ENCODE peak calls at places on chromosomes 12 and 14, in ten cellular contexts. M, X, G, E, Z, T, F, R, B and P are unnamed samples.

GRCh38 chr12:53068811-53069585 is 10.2 kb downstream of the SPRYD3 start:
- DNase-seq in T (no peak), R (peak), E (no peak), G (peak), M (no peak), Z (no peak), B (no peak), F (no peak), X (no peak), P (no peak)

GRCh38 chr14:67571275-67571990 is 28.6 kb downstream of the PIGH start:
- DNase-seq in F (peak), E (peak), M (peak), X (peak), Z (no peak), T (peak), G (peak), R (peak), B (peak), P (peak)

GRCh38 chr12:52191841-52192791 is at the start of gene KRT80:
- DNase-seq in X (no peak), M (peak), B (peak), R (peak), T (peak), G (no peak), F (peak), Z (peak), E (peak), P (peak)

GRCh38 chr12:122851820-122852219 is 16.6 kb downstream of the HIP1R start:
- DNase-seq in T (no peak), M (peak), Z (no peak), E (no peak), B (peak), F (no peak), G (no peak), R (no peak), X (no peak), P (no peak)

GRCh38 chr12:96108321-96108720 is 72.9 kb upstream of the LTA4H start:
- DNase-seq in Z (no peak), E (no peak), G (no peak), F (no peak), B (peak), M (no peak), T (peak), X (peak), R (no peak), P (no peak)

GRCh38 chr12:68036642-68037041 is 47.4 kb downstream of the IFNG-AS1 start:
- DNase-seq in F (no peak), Z (no peak), R (no peak), T (no peak), X (no peak), G (peak), B (no peak), M (no peak), E (no peak), P (no peak)

GRCh38 chr12:110349521-110350151 is 53.9 kb downstream of the ANAPC7 start:
- DNase-seq in G (no peak), X (no peak), B (peak), Z (no peak), T (no peak), F (no peak), M (no peak), E (no peak), R (no peak), P (no peak)

GRCh38 chr14:74402264-74403251 is 23.5 kb downstream of the SYNDIG1L start:
- DNase-seq in Z (peak), F (no peak), B (no peak), T (no peak), M (no peak), G (no peak), E (no peak), X (no peak), R (no peak), P (no peak)

GRCh38 chr12:99745895-99746294 is 98.3 kb downstream of the GARIN6 start:
- DNase-seq in M (no peak), B (no peak), R (no peak), E (no peak), G (no peak), X (no peak), Z (no peak), F (no peak), T (no peak), P (no peak)

GRCh38 chr14:68941820-68942219 is 37.3 kb downstream of the ACTN1 start:
- DNase-seq in M (peak), R (no peak), F (no peak), B (no peak), T (peak), E (no peak), X (peak), Z (peak), G (no peak), P (peak)

GRCh38 chr14:63269561-63270225 is 49.0 kb downstream of the GPHB5 start:
- DNase-seq in B (no peak), G (no peak), Z (no peak), T (no peak), E (no peak), M (no peak), X (no peak), R (no peak), F (no peak), P (no peak)

GRCh38 chr12:111692575-111693210 is 6.8 kb downstream of the ACAD10 start:
- DNase-seq in T (no peak), E (no peak), G (no peak), Z (no peak), R (no peak), F (no peak), X (peak), M (peak), B (no peak), P (no peak)

GRCh38 chr14:54667764-54668163 is 100.8 kb downstream of the SAMD4A start:
- DNase-seq in X (no peak), M (no peak), Z (no peak), G (no peak), R (no peak), B (no peak), E (no peak), F (no peak), T (no peak), P (no peak)

GRCh38 chr14:29310757-29311156 is 544.2 kb downstream of the FOXG1 start:
- DNase-seq in Z (no peak), M (peak), E (no peak), B (no peak), T (no peak), R (no peak), F (no peak), X (no peak), G (no peak), P (no peak)

GRCh38 chr14:22540286-22540685 is 48.7 kb downstream of the DAD1 start:
- DNase-seq in Z (no peak), E (no peak), B (no peak), T (no peak), F (no peak), X (no peak), R (no peak), M (no peak), G (no peak), P (no peak)

GRCh38 chr14:22544406-22544805 is 44.6 kb downstream of the DAD1 start:
- DNase-seq in X (no peak), F (no peak), R (no peak), T (no peak), B (no peak), M (no peak), E (no peak), Z (no peak), G (no peak), P (no peak)

GRCh38 chr14:22540811-22541360 is 48.1 kb downstream of the DAD1 start:
- DNase-seq in M (no peak), T (no peak), X (no peak), R (no peak), E (no peak), B (no peak), G (no peak), Z (no peak), F (no peak), P (no peak)

GRCh38 chr14:22541721-22542120 is 47.3 kb downstream of the DAD1 start:
- DNase-seq in E (no peak), X (no peak), Z (no peak), F (no peak), G (no peak), B (no peak), M (no peak), T (no peak), R (no peak), P (no peak)

GRCh38 chr14:22542360-22542759 is 46.7 kb downstream of the DAD1 start:
- DNase-seq in T (no peak), G (no peak), R (no peak), B (no peak), M (no peak), E (no peak), X (no peak), Z (no peak), F (no peak), P (no peak)
- H3K27ac ChIP-seq in T (no peak), G (peak), R (no peak), B (no peak), M (no peak), E (no peak), X (no peak), Z (no peak), F (no peak), P (no peak)

DNA sequence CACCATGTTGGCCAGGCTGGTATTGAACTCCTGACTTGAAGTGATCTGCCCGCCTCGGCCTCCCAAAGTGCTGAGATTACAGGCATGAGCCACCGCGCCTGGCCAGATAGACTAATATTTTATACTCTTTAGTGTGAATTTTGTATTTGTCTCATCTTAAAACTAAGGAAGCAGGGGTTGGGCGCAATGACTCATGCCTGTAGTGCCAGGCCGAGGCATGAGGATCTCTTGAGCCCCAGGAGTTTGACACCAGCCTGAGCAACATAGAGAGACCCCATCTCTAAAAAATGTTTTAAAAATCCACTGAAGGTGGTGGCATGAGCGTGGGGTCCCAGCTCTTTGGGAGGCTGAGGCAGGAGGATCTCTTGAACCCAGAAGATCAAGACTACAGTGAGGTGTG is 9.0 kb downstream of the DYNC1H1 start:
- DNase-seq in M (no peak), F (no peak), G (no peak), X (no peak), E (no peak), B (no peak), Z (no peak), T (no peak), R (no peak), P (no peak)
- H3K27ac ChIP-seq in M (peak), F (peak), G (no peak), X (no peak), E (peak), B (no peak), Z (peak), T (peak), R (peak), P (no peak)

DNA sequence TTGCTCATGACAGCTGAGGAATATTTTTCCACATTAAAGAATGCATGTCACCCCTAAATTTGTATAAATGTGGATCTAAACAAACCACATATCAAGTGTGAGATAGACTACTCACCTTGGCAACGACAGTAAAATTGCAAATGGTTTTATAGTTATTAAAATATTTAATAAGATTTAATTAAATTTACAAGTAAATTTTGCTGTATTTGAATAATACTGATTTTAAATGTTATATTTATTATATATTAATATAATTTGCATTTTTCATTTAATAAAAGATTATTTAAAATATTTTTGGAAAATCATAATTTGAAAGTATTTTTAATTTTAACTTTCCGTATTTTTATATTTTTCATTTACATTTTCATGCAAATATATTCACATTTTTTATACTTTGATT is 53.4 kb downstream of the SERPINA3 start:
- DNase-seq in T (no peak), F (no peak), G (no peak), X (no peak), E (no peak), M (no peak), R (no peak), Z (no peak), B (no peak), P (no peak)
- H3K27ac ChIP-seq in T (no peak), F (no peak), G (no peak), X (no peak), E (no peak), M (no peak), R (no peak), Z (no peak), B (no peak), P (no peak)

DNA sequence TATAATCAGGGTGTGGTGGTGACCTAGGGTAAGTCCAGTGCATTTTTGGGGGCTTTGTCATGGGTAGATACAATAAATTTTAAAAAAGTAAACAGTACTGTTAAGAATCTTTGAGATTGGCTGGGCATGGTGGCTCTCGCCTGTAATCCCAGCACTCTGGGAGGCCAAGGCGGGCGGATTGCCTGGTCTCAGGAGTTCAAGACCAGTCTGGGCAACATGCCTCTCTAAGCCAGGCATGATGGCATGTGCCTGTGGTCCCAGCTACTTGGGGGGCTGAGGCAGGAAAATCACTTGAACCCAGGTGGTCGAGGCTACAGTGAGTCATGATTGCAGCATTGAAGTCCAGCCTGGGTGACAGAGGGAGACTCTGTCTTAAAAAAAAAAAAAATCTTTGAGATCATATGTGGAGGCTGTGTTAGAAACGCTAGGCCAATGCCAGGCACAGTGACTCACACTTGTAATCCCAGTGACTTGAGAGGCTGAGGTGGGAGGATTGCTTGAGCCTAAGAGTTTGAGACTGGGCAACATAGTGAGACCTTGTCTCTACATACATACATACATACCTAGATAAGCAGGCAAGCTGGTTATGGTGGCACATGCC is 67.7 kb downstream of the PRKCH start:
- DNase-seq in F (peak), T (no peak), M (peak), R (no peak), B (no peak), G (peak), Z (no peak), X (no peak), E (no peak), P (no peak)
- H3K27ac ChIP-seq in F (peak), T (peak), M (no peak), R (no peak), B (no peak), G (peak), Z (peak), X (no peak), E (peak), P (no peak)

GRCh38 chr14:93231129-93231979 is 24.3 kb downstream of the UBR7 start:
- DNase-seq in G (no peak), F (no peak), T (peak), R (peak), Z (no peak), B (peak), X (no peak), M (no peak), E (no peak), P (no peak)
- H3K27ac ChIP-seq in G (no peak), F (no peak), T (no peak), R (no peak), Z (no peak), B (no peak), X (no peak), M (no peak), E (no peak), P (no peak)

GRCh38 chr12:114015851-114016250 is 49.7 kb upstream of the RBM19 start:
- DNase-seq in X (no peak), G (no peak), F (no peak), M (no peak), Z (no peak), R (no peak), E (no peak), B (no peak), T (no peak), P (no peak)
- H3K27ac ChIP-seq in X (no peak), G (no peak), F (no peak), M (no peak), Z (no peak), R (no peak), E (no peak), B (no peak), T (no peak), P (no peak)

DNA sequence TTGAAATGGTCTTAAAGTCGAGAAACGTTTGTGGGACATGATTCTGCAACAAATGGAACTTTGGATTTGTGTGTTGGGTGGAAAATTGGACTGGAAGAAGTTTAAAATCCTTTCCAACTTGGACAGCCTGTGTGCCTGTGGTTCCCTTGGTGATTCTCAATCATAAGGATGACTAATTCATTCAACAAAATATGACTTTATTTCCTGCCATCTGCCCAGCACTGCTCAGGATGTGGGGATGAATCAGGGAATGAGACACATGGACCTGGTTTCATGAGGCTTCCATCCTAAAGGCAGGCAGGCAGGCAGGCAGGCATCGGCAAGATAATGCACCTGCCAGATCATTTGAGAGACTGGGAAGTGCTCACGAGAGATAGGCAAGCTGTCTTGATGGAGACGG is 57.3 kb upstream of the TMEM132D start:
- DNase-seq in X (no peak), T (no peak), M (no peak), B (no peak), G (no peak), Z (no peak), R (no peak), E (no peak), F (no peak), P (no peak)
- H3K27ac ChIP-seq in X (no peak), T (no peak), M (no peak), B (no peak), G (no peak), Z (no peak), R (no peak), E (no peak), F (no peak), P (no peak)

DNA sequence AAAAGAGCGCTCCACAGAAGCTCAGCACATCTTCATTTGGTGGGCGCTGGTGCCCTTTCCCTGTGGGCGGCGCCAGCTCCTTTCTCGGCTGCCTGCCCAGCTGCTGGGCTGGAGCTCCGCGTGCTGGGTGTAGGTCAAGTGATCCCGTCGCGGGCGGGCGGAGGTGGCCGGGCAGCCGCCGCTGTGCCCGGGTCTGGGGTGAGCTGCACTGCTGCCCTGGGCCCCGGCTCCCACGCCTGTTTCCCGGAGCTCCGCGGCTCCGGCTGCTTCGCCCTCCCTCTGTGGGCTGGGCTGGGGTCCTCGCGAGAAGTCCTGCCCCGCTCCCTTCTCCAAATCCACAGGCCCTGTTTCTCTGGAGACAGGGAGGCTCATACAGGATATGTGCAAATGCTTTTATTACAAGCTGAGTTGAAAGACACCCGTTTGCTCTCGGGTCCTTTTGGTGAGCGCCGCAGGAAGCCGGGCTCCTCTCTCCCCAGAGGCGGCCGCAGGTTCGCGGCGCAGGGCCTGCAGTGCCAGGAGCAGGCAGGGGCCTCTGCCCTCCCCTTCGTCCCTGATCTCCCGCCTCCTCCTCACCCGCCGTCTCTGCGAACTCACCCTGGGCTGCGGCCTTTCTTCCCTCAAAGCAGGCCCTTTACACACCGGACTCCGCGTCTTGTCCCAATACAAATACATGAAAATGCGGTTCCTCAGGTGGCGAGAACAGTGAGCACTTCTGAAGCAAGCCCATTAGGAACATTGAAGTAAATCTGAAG is 67.8 kb upstream of the CAPRIN2 start:
- DNase-seq in T (peak), B (peak), E (peak), M (peak), Z (no peak), R (peak), F (no peak), X (peak), G (peak), P (peak)
- H3K27ac ChIP-seq in T (peak), B (no peak), E (peak), M (peak), Z (no peak), R (peak), F (no peak), X (no peak), G (no peak), P (peak)